ENCODE peak calls at places on chromosomes 1 and 21, in seven cellular contexts. One of them, this sample, is unnamed.
A peak's percentile ranks its signal among the peaks of the same experiment; 100 is the strongest.

GRCh38 chr1:242205622-242206489 is 207.0 kb upstream of the MAP1LC3C start:
- DNase-seq in cardiac fibroblast: no peak
- DNase-seq in uterus: no peak
- DNase-seq in left ventricle myocardium inferior: no peak
- DNase-seq in suprapubic skin: no peak
- DNase-seq in foreskin fibroblast: peak; percentile 46
- DNase-seq in fibroblast of villous mesenchyme: no peak
- DNase-seq in this sample: no peak

GRCh38 chr1:222824641-222825040 is 9.8 kb downstream of the DISP1 start:
- DNase-seq in cardiac fibroblast: no peak
- DNase-seq in fibroblast of villous mesenchyme: no peak
- DNase-seq in suprapubic skin: no peak
- DNase-seq in uterus: no peak
- DNase-seq in foreskin fibroblast: peak; percentile 60
- DNase-seq in left ventricle myocardium inferior: no peak
- DNase-seq in this sample: peak; percentile 18

GRCh38 chr1:61436491-61437120 is 288.3 kb downstream of the TM2D1 start:
- DNase-seq in foreskin fibroblast: no peak
- DNase-seq in suprapubic skin: no peak
- DNase-seq in cardiac fibroblast: peak; percentile 66
- DNase-seq in uterus: no peak
- DNase-seq in fibroblast of villous mesenchyme: peak; percentile 24
- DNase-seq in left ventricle myocardium inferior: no peak
- DNase-seq in this sample: no peak

GRCh38 chr1:1246601-1247340 is at the start of gene C1QTNF12:
- DNase-seq in foreskin fibroblast: peak; percentile 41
- DNase-seq in suprapubic skin: no peak
- DNase-seq in left ventricle myocardium inferior: no peak
- DNase-seq in uterus: no peak
- DNase-seq in fibroblast of villous mesenchyme: no peak
- DNase-seq in cardiac fibroblast: no peak
- DNase-seq in this sample: no peak

GRCh38 chr21:33419538-33420123 is 16.4 kb downstream of the IFNGR2 start:
- DNase-seq in suprapubic skin: no peak
- DNase-seq in foreskin fibroblast: peak; percentile 93
- DNase-seq in uterus: peak; percentile 33
- DNase-seq in cardiac fibroblast: peak; percentile 81
- DNase-seq in fibroblast of villous mesenchyme: peak; percentile 93
- DNase-seq in left ventricle myocardium inferior: no peak
- DNase-seq in this sample: no peak

GRCh38 chr1:47969478-47969877 is 27.7 kb downstream of the TRABD2B start:
- DNase-seq in left ventricle myocardium inferior: no peak
- DNase-seq in foreskin fibroblast: no peak
- DNase-seq in cardiac fibroblast: no peak
- DNase-seq in suprapubic skin: no peak
- DNase-seq in uterus: no peak
- DNase-seq in fibroblast of villous mesenchyme: no peak
- DNase-seq in this sample: no peak

GRCh38 chr1:88890790-88891317 is 513 bp downstream of the GTF2B start:
- DNase-seq in left ventricle myocardium inferior: no peak
- DNase-seq in cardiac fibroblast: peak; percentile 42
- DNase-seq in foreskin fibroblast: peak; percentile 63
- DNase-seq in suprapubic skin: no peak
- DNase-seq in uterus: no peak
- DNase-seq in fibroblast of villous mesenchyme: peak; percentile 53
- DNase-seq in this sample: no peak

GRCh38 chr1:197439708-197440107 is 171.7 kb downstream of the CRB1 start:
- DNase-seq in left ventricle myocardium inferior: no peak
- DNase-seq in cardiac fibroblast: no peak
- DNase-seq in suprapubic skin: no peak
- DNase-seq in uterus: no peak
- DNase-seq in foreskin fibroblast: no peak
- DNase-seq in fibroblast of villous mesenchyme: no peak
- DNase-seq in this sample: no peak

GRCh38 chr1:29836626-29837305 is 600.4 kb downstream of the PTPRU start:
- DNase-seq in uterus: no peak
- DNase-seq in cardiac fibroblast: no peak
- DNase-seq in left ventricle myocardium inferior: no peak
- DNase-seq in suprapubic skin: peak; percentile 75
- DNase-seq in foreskin fibroblast: no peak
- DNase-seq in fibroblast of villous mesenchyme: no peak
- DNase-seq in this sample: no peak

GRCh38 chr1:172544481-172545104 is 11.6 kb downstream of the SUCO start:
- DNase-seq in cardiac fibroblast: no peak
- DNase-seq in suprapubic skin: no peak
- DNase-seq in left ventricle myocardium inferior: no peak
- DNase-seq in foreskin fibroblast: no peak
- DNase-seq in fibroblast of villous mesenchyme: no peak
- DNase-seq in uterus: no peak
- DNase-seq in this sample: no peak

GRCh38 chr1:53057134-53057533 is 4.9 kb upstream of the PODN start:
- DNase-seq in uterus: no peak
- DNase-seq in cardiac fibroblast: peak; percentile 59
- DNase-seq in foreskin fibroblast: no peak
- DNase-seq in suprapubic skin: no peak
- DNase-seq in left ventricle myocardium inferior: no peak
- DNase-seq in fibroblast of villous mesenchyme: peak; percentile 92
- DNase-seq in this sample: no peak

GRCh38 chr1:231690072-231690471 is 63.5 kb downstream of the DISC1 start:
- DNase-seq in uterus: no peak
- DNase-seq in left ventricle myocardium inferior: no peak
- DNase-seq in cardiac fibroblast: no peak
- DNase-seq in suprapubic skin: no peak
- DNase-seq in fibroblast of villous mesenchyme: no peak
- DNase-seq in foreskin fibroblast: no peak
- DNase-seq in this sample: no peak

GRCh38 chr1:113931456-113931855 is 2.3 kb downstream of the HIPK1 start:
- DNase-seq in foreskin fibroblast: peak; percentile 46
- DNase-seq in uterus: no peak
- DNase-seq in left ventricle myocardium inferior: no peak
- DNase-seq in cardiac fibroblast: peak; percentile 65
- DNase-seq in fibroblast of villous mesenchyme: peak; percentile 64
- DNase-seq in suprapubic skin: no peak
- DNase-seq in this sample: peak; percentile 38

GRCh38 chr1:118977591-118977990 is 10.6 kb downstream of the TBX15 start:
- DNase-seq in suprapubic skin: no peak
- DNase-seq in uterus: no peak
- DNase-seq in fibroblast of villous mesenchyme: no peak
- DNase-seq in left ventricle myocardium inferior: no peak
- DNase-seq in foreskin fibroblast: no peak
- DNase-seq in cardiac fibroblast: no peak
- DNase-seq in this sample: no peak

GRCh38 chr1:234296481-234296880 is 76.8 kb upstream of the COA6 start:
- DNase-seq in fibroblast of villous mesenchyme: no peak
- DNase-seq in foreskin fibroblast: no peak
- DNase-seq in cardiac fibroblast: no peak
- DNase-seq in uterus: no peak
- DNase-seq in suprapubic skin: no peak
- DNase-seq in left ventricle myocardium inferior: no peak
- DNase-seq in this sample: no peak

GRCh38 chr1:43382027-43382771 is 7.4 kb downstream of the MED8 start:
- DNase-seq in foreskin fibroblast: no peak
- DNase-seq in uterus: no peak
- DNase-seq in cardiac fibroblast: peak; percentile 61
- DNase-seq in left ventricle myocardium inferior: no peak
- DNase-seq in suprapubic skin: no peak
- DNase-seq in fibroblast of villous mesenchyme: no peak
- DNase-seq in this sample: no peak

GRCh38 chr1:43379476-43379875 is 10.1 kb downstream of the MED8 start:
- DNase-seq in left ventricle myocardium inferior: no peak
- DNase-seq in uterus: no peak
- DNase-seq in cardiac fibroblast: no peak
- DNase-seq in suprapubic skin: no peak
- DNase-seq in fibroblast of villous mesenchyme: no peak
- DNase-seq in foreskin fibroblast: no peak
- DNase-seq in this sample: no peak

GRCh38 chr1:43386676-43387075 is 2.9 kb downstream of the MED8 start:
- DNase-seq in left ventricle myocardium inferior: no peak
- DNase-seq in foreskin fibroblast: no peak
- DNase-seq in fibroblast of villous mesenchyme: no peak
- DNase-seq in uterus: no peak
- DNase-seq in suprapubic skin: no peak
- DNase-seq in cardiac fibroblast: no peak
- DNase-seq in this sample: no peak

GRCh38 chr1:43381609-43382008 is 8.0 kb downstream of the MED8 start:
- DNase-seq in suprapubic skin: no peak
- DNase-seq in fibroblast of villous mesenchyme: no peak
- DNase-seq in left ventricle myocardium inferior: no peak
- DNase-seq in foreskin fibroblast: no peak
- DNase-seq in cardiac fibroblast: no peak
- DNase-seq in uterus: no peak
- DNase-seq in this sample: no peak

DNA sequence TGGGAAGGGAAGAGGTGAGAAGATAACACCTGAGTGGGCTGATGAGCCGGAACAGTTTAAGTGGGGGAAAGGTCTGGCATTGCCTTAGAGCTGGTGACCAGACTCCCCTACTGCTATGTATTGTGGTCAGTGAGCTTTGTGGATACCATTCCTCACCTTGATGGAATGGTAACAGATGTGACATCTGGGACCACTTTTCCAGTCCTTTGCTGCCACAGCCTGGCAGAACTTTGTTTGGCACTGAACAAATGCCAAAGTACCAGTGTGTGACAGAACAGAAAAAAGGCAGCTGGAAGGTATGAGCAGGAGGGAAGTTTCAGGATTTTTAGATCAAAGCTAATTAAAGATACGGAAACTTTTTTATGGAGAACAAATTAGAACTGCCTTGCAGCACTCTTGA is 6.2 kb downstream of the MED8 start:
- DNase-seq in fibroblast of villous mesenchyme: no peak
- DNase-seq in left ventricle myocardium inferior: no peak
- DNase-seq in suprapubic skin: no peak
- DNase-seq in cardiac fibroblast: no peak
- DNase-seq in uterus: no peak
- DNase-seq in foreskin fibroblast: peak; percentile 54
- DNase-seq in this sample: no peak
- TF ChIP-seq CTCF in fibroblast of villous mesenchyme: no peak
- TF ChIP-seq CTCF in left ventricle myocardium inferior: peak; percentile 52
- TF ChIP-seq CTCF in suprapubic skin: no peak
- TF ChIP-seq CTCF in cardiac fibroblast: no peak
- TF ChIP-seq CTCF in uterus: no peak
- TF ChIP-seq CTCF in foreskin fibroblast: no peak
- TF ChIP-seq CTCF in this sample: no peak

GRCh38 chr1:12644237-12644636 is 352 bp downstream of the AADACL4 start:
- DNase-seq in cardiac fibroblast: no peak
- DNase-seq in fibroblast of villous mesenchyme: no peak
- DNase-seq in uterus: no peak
- DNase-seq in suprapubic skin: no peak
- DNase-seq in left ventricle myocardium inferior: no peak
- DNase-seq in foreskin fibroblast: no peak
- DNase-seq in this sample: no peak
- H3K4me3 ChIP-seq in cardiac fibroblast: no peak overlapping the region
- H3K4me3 ChIP-seq in fibroblast of villous mesenchyme: no peak overlapping the region
- H3K4me3 ChIP-seq in uterus: no peak overlapping the region
- H3K4me3 ChIP-seq in suprapubic skin: no peak overlapping the region
- H3K4me3 ChIP-seq in left ventricle myocardium inferior: no peak overlapping the region
- H3K4me3 ChIP-seq in foreskin fibroblast: no peak overlapping the region
- H3K4me3 ChIP-seq in this sample: no peak overlapping the region

DNA sequence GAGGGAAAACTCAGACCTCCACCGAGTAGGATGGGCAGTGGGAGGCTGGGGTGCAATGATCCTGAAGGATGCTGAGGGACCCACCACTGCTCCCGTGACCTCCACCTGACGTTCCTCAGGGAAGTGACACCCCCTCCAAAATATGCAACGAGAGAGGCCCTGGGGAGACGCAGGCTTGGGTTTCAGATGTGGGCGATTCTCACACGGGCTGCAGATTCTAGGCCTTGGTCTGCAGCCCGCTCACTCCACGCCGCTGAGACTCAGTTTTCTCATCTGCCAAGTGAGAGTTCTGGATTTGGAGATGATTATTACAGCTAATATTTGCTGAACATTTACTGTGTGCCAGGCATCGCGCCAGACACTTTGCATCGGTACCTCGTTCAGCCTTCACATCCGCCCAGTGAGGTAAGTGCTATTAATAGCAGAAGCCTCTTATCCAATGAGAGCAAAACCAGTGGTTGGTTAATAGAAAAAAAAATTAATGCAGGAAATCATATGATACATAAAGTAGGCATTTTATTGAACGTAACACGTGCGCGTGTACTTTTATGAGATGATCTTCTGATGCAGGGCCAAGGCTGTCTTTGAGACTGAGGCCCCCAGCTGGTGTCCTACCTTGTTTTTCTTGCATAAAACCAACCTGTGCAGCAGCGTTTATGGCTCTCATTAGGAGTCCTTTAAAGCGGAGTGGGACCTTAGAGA is 102.0 kb upstream of the RUNX3 start:
- DNase-seq in fibroblast of villous mesenchyme: no peak
- DNase-seq in suprapubic skin: no peak
- DNase-seq in uterus: no peak
- DNase-seq in left ventricle myocardium inferior: peak; percentile 42
- DNase-seq in foreskin fibroblast: no peak
- DNase-seq in cardiac fibroblast: peak; percentile 61
- DNase-seq in this sample: no peak
- TF ChIP-seq CTCF in fibroblast of villous mesenchyme: no peak
- TF ChIP-seq CTCF in suprapubic skin: no peak
- TF ChIP-seq CTCF in uterus: no peak
- TF ChIP-seq CTCF in left ventricle myocardium inferior: no peak
- TF ChIP-seq CTCF in foreskin fibroblast: no peak
- TF ChIP-seq CTCF in cardiac fibroblast: no peak
- TF ChIP-seq CTCF in this sample: no peak

DNA sequence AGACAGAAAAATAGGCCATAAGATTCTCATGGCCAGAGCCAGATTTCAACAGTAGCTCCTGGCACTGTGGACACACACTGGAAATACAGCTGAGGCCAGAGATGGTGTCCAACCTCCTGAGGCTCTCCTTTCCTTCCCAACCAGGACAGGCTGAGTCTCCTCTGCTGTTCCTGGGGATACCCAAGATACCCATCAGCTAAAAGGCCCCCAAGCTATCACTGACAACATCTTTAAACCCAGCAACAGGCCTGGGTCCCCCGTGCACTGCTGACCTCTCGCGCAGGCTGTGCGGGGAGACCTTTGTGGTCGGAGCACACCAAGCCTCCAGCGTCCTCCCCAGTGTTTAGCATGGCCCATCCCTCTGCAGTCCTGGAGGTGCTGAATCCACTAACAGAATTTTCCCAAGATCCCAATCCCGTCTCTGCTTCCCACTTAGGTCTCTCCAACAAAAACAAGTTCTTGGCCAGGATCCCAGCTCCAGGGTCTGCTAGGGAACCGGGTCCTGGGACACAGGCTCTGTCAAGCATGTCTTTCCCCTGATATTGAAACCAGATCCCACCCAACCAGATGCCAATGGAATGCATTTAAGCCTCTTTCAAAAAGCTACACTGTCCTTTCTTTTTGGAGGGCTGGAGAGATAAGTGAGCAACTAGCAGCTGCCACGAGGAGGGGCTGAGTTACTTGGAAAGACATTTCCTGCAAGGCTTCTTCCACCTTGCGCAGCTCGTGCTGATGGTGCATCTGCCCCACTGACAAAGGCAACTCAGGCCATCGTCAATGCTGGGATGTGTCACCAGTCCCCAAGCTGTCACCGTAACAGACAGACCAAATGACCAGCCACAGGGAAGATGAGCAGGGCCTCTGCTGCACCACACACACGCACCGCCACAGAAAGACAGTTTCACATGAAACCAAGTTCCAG is 73.2 kb downstream of the BCAR3 start:
- DNase-seq in foreskin fibroblast: no peak
- DNase-seq in uterus: no peak
- DNase-seq in left ventricle myocardium inferior: peak; percentile 40
- DNase-seq in fibroblast of villous mesenchyme: peak; percentile 86
- DNase-seq in suprapubic skin: no peak
- DNase-seq in cardiac fibroblast: peak; percentile 65
- DNase-seq in this sample: no peak
- H3K4me3 ChIP-seq in foreskin fibroblast: no peak overlapping the region
- H3K4me3 ChIP-seq in uterus: no peak overlapping the region
- H3K4me3 ChIP-seq in left ventricle myocardium inferior: peak overlapping the region; percentile 5
- H3K4me3 ChIP-seq in fibroblast of villous mesenchyme: no peak overlapping the region
- H3K4me3 ChIP-seq in suprapubic skin: no peak overlapping the region
- H3K4me3 ChIP-seq in cardiac fibroblast: no peak overlapping the region
- H3K4me3 ChIP-seq in this sample: no peak overlapping the region